ENCODE peak calls at places on chromosomes 11 and 22, in ten cellular contexts. One of them, this sample, is unnamed.
A peak's percentile ranks its signal among the peaks of the same experiment; 100 is the strongest.

GRCh38 chr22:35894937-35895708 is 133.5 kb downstream of the RBFOX2 start:
- DNase-seq in GM12864: no peak
- DNase-seq in progenitor cell of endocrine pancreas: no peak
- DNase-seq in psoas muscle: no peak
- DNase-seq in neural crest cell: no peak
- DNase-seq in kidney: no peak
- DNase-seq in hepatocyte: peak; percentile 69
- DNase-seq in activated CD8-positive, alpha-beta T cell treated with anti-CD3 and anti-CD28 coated beads for 36 hours: no peak
- DNase-seq in dorsolateral prefrontal cortex: no peak
- DNase-seq in keratinocyte: peak; percentile 54
- DNase-seq in this sample: no peak

GRCh38 chr11:130096042-130096441 is 26.3 kb downstream of the APLP2 start:
- DNase-seq in GM12864: no peak
- DNase-seq in progenitor cell of endocrine pancreas: no peak
- DNase-seq in psoas muscle: no peak
- DNase-seq in neural crest cell: no peak
- DNase-seq in kidney: no peak
- DNase-seq in hepatocyte: no peak
- DNase-seq in activated CD8-positive, alpha-beta T cell treated with anti-CD3 and anti-CD28 coated beads for 36 hours: no peak
- DNase-seq in dorsolateral prefrontal cortex: no peak
- DNase-seq in keratinocyte: no peak
- DNase-seq in this sample: no peak

GRCh38 chr11:104547996-104548661 is 350.1 kb downstream of the CASP12 start:
- DNase-seq in GM12864: no peak
- DNase-seq in progenitor cell of endocrine pancreas: no peak
- DNase-seq in psoas muscle: no peak
- DNase-seq in neural crest cell: no peak
- DNase-seq in kidney: no peak
- DNase-seq in hepatocyte: no peak
- DNase-seq in activated CD8-positive, alpha-beta T cell treated with anti-CD3 and anti-CD28 coated beads for 36 hours: peak; percentile 12
- DNase-seq in dorsolateral prefrontal cortex: no peak
- DNase-seq in keratinocyte: no peak
- DNase-seq in this sample: no peak

GRCh38 chr11:134536677-134537076 is 124.6 kb upstream of the B3GAT1 start:
- DNase-seq in GM12864: no peak
- DNase-seq in progenitor cell of endocrine pancreas: no peak
- DNase-seq in psoas muscle: peak; percentile 28
- DNase-seq in neural crest cell: no peak
- DNase-seq in kidney: peak; percentile 21
- DNase-seq in hepatocyte: no peak
- DNase-seq in activated CD8-positive, alpha-beta T cell treated with anti-CD3 and anti-CD28 coated beads for 36 hours: no peak
- DNase-seq in dorsolateral prefrontal cortex: no peak
- DNase-seq in keratinocyte: no peak
- DNase-seq in this sample: no peak

GRCh38 chr11:65915821-65916251 is 3.0 kb downstream of the C11orf68 start:
- DNase-seq in GM12864: no peak
- DNase-seq in progenitor cell of endocrine pancreas: no peak
- DNase-seq in psoas muscle: peak; percentile 96
- DNase-seq in neural crest cell: no peak
- DNase-seq in kidney: peak; percentile 92
- DNase-seq in hepatocyte: peak; percentile 89
- DNase-seq in activated CD8-positive, alpha-beta T cell treated with anti-CD3 and anti-CD28 coated beads for 36 hours: no peak
- DNase-seq in dorsolateral prefrontal cortex: peak; percentile 29
- DNase-seq in keratinocyte: peak; percentile 95
- DNase-seq in this sample: no peak

GRCh38 chr22:30562391-30562790 is 12.1 kb downstream of the GAL3ST1 start:
- DNase-seq in GM12864: no peak
- DNase-seq in progenitor cell of endocrine pancreas: no peak
- DNase-seq in psoas muscle: no peak
- DNase-seq in neural crest cell: no peak
- DNase-seq in kidney: no peak
- DNase-seq in hepatocyte: no peak
- DNase-seq in activated CD8-positive, alpha-beta T cell treated with anti-CD3 and anti-CD28 coated beads for 36 hours: no peak
- DNase-seq in dorsolateral prefrontal cortex: no peak
- DNase-seq in keratinocyte: peak; percentile 38
- DNase-seq in this sample: no peak

GRCh38 chr11:83612891-83613766 is 327.0 kb upstream of the CCDC90B start:
- DNase-seq in GM12864: peak; percentile 55
- DNase-seq in progenitor cell of endocrine pancreas: no peak
- DNase-seq in psoas muscle: no peak
- DNase-seq in neural crest cell: no peak
- DNase-seq in kidney: no peak
- DNase-seq in hepatocyte: no peak
- DNase-seq in activated CD8-positive, alpha-beta T cell treated with anti-CD3 and anti-CD28 coated beads for 36 hours: no peak
- DNase-seq in dorsolateral prefrontal cortex: peak; percentile 27
- DNase-seq in keratinocyte: no peak
- DNase-seq in this sample: peak; percentile 56

GRCh38 chr11:117187428-117187798 is 8.9 kb downstream of the SIDT2 start:
- DNase-seq in GM12864: no peak
- DNase-seq in progenitor cell of endocrine pancreas: no peak
- DNase-seq in psoas muscle: peak; percentile 36
- DNase-seq in neural crest cell: no peak
- DNase-seq in kidney: peak; percentile 58
- DNase-seq in hepatocyte: no peak
- DNase-seq in activated CD8-positive, alpha-beta T cell treated with anti-CD3 and anti-CD28 coated beads for 36 hours: no peak
- DNase-seq in dorsolateral prefrontal cortex: no peak
- DNase-seq in keratinocyte: no peak
- DNase-seq in this sample: no peak

GRCh38 chr11:6473481-6474422 is at the start of gene TRIM3:
- DNase-seq in GM12864: no peak
- DNase-seq in progenitor cell of endocrine pancreas: peak; percentile 84
- DNase-seq in psoas muscle: peak; percentile 97
- DNase-seq in neural crest cell: peak; percentile 78
- DNase-seq in kidney: peak; percentile 99
- DNase-seq in hepatocyte: peak; percentile 97
- DNase-seq in activated CD8-positive, alpha-beta T cell treated with anti-CD3 and anti-CD28 coated beads for 36 hours: peak; percentile 64
- DNase-seq in dorsolateral prefrontal cortex: peak; percentile 91
- DNase-seq in keratinocyte: peak; percentile 30
- DNase-seq in this sample: peak; percentile 94

GRCh38 chr11:119156496-119156895 is 7.6 kb downstream of the ABCG4 start:
- DNase-seq in GM12864: no peak
- DNase-seq in progenitor cell of endocrine pancreas: no peak
- DNase-seq in psoas muscle: no peak
- DNase-seq in neural crest cell: no peak
- DNase-seq in kidney: no peak
- DNase-seq in hepatocyte: no peak
- DNase-seq in activated CD8-positive, alpha-beta T cell treated with anti-CD3 and anti-CD28 coated beads for 36 hours: no peak
- DNase-seq in dorsolateral prefrontal cortex: no peak
- DNase-seq in keratinocyte: no peak
- DNase-seq in this sample: no peak

GRCh38 chr22:31229402-31230140 is 17.5 kb downstream of the LIMK2 start:
- DNase-seq in GM12864: no peak
- DNase-seq in progenitor cell of endocrine pancreas: no peak
- DNase-seq in psoas muscle: no peak
- DNase-seq in neural crest cell: no peak
- DNase-seq in kidney: no peak
- DNase-seq in hepatocyte: no peak
- DNase-seq in activated CD8-positive, alpha-beta T cell treated with anti-CD3 and anti-CD28 coated beads for 36 hours: no peak
- DNase-seq in dorsolateral prefrontal cortex: peak; percentile 80
- DNase-seq in keratinocyte: no peak
- DNase-seq in this sample: no peak

GRCh38 chr11:18650859-18651557 is 16.9 kb upstream of the SPTY2D1 start:
- DNase-seq in GM12864: peak; percentile 72
- DNase-seq in progenitor cell of endocrine pancreas: no peak
- DNase-seq in psoas muscle: no peak
- DNase-seq in neural crest cell: peak; percentile 25
- DNase-seq in kidney: no peak
- DNase-seq in hepatocyte: peak; percentile 60
- DNase-seq in activated CD8-positive, alpha-beta T cell treated with anti-CD3 and anti-CD28 coated beads for 36 hours: peak; percentile 65
- DNase-seq in dorsolateral prefrontal cortex: no peak
- DNase-seq in keratinocyte: no peak
- DNase-seq in this sample: peak; percentile 70

GRCh38 chr11:102920118-102920684 is 35.3 kb downstream of the MMP13 start:
- DNase-seq in GM12864: no peak
- DNase-seq in progenitor cell of endocrine pancreas: no peak
- DNase-seq in psoas muscle: no peak
- DNase-seq in neural crest cell: no peak
- DNase-seq in kidney: no peak
- DNase-seq in hepatocyte: no peak
- DNase-seq in activated CD8-positive, alpha-beta T cell treated with anti-CD3 and anti-CD28 coated beads for 36 hours: peak; percentile 3
- DNase-seq in dorsolateral prefrontal cortex: no peak
- DNase-seq in keratinocyte: no peak
- DNase-seq in this sample: peak; percentile 22

GRCh38 chr11:34343686-34344085 is 14.1 kb downstream of the ABTB2 start:
- DNase-seq in GM12864: no peak
- DNase-seq in progenitor cell of endocrine pancreas: no peak
- DNase-seq in psoas muscle: no peak
- DNase-seq in neural crest cell: no peak
- DNase-seq in kidney: no peak
- DNase-seq in hepatocyte: no peak
- DNase-seq in activated CD8-positive, alpha-beta T cell treated with anti-CD3 and anti-CD28 coated beads for 36 hours: no peak
- DNase-seq in dorsolateral prefrontal cortex: no peak
- DNase-seq in keratinocyte: no peak
- DNase-seq in this sample: no peak

GRCh38 chr11:116078101-116078561 is 573.9 kb upstream of the CADM1 start:
- DNase-seq in GM12864: no peak
- DNase-seq in progenitor cell of endocrine pancreas: no peak
- DNase-seq in psoas muscle: no peak
- DNase-seq in neural crest cell: peak; percentile 22
- DNase-seq in kidney: no peak
- DNase-seq in hepatocyte: peak; percentile 15
- DNase-seq in activated CD8-positive, alpha-beta T cell treated with anti-CD3 and anti-CD28 coated beads for 36 hours: no peak
- DNase-seq in dorsolateral prefrontal cortex: no peak
- DNase-seq in keratinocyte: no peak
- DNase-seq in this sample: peak; percentile 36
- TF ChIP-seq CTCF in GM12864: peak; percentile 66
- TF ChIP-seq CTCF in progenitor cell of endocrine pancreas: peak; percentile 61
- TF ChIP-seq CTCF in psoas muscle: no peak
- TF ChIP-seq CTCF in neural crest cell: peak; percentile 55
- TF ChIP-seq CTCF in kidney: peak; percentile 5
- TF ChIP-seq CTCF in hepatocyte: peak; percentile 37
- TF ChIP-seq CTCF in activated CD8-positive, alpha-beta T cell treated with anti-CD3 and anti-CD28 coated beads for 36 hours: no peak
- TF ChIP-seq CTCF in dorsolateral prefrontal cortex: no peak
- TF ChIP-seq CTCF in keratinocyte: no peak
- TF ChIP-seq CTCF in this sample: peak; percentile 47

GRCh38 chr11:85664561-85665481 is at the start of gene CREBZF:
- DNase-seq in GM12864: peak; percentile 84
- DNase-seq in progenitor cell of endocrine pancreas: peak; percentile 87
- DNase-seq in psoas muscle: peak; percentile 97
- DNase-seq in neural crest cell: peak; percentile 94
- DNase-seq in kidney: peak; percentile 98
- DNase-seq in hepatocyte: peak; percentile 97
- DNase-seq in activated CD8-positive, alpha-beta T cell treated with anti-CD3 and anti-CD28 coated beads for 36 hours: peak; percentile 96
- DNase-seq in dorsolateral prefrontal cortex: peak; percentile 93
- DNase-seq in keratinocyte: peak; percentile 44
- DNase-seq in this sample: peak; percentile 93
- TF ChIP-seq CTCF in GM12864: no peak
- TF ChIP-seq CTCF in progenitor cell of endocrine pancreas: no peak
- TF ChIP-seq CTCF in psoas muscle: no peak
- TF ChIP-seq CTCF in neural crest cell: no peak
- TF ChIP-seq CTCF in kidney: no peak
- TF ChIP-seq CTCF in hepatocyte: no peak
- TF ChIP-seq CTCF in activated CD8-positive, alpha-beta T cell treated with anti-CD3 and anti-CD28 coated beads for 36 hours: no peak
- TF ChIP-seq CTCF in dorsolateral prefrontal cortex: peak; percentile 32
- TF ChIP-seq CTCF in keratinocyte: no peak
- TF ChIP-seq CTCF in this sample: no peak

GRCh38 chr11:57680552-57680874 is 12.6 kb downstream of the ZDHHC5 start:
- DNase-seq in GM12864: no peak
- DNase-seq in progenitor cell of endocrine pancreas: no peak
- DNase-seq in psoas muscle: no peak
- DNase-seq in neural crest cell: no peak
- DNase-seq in kidney: no peak
- DNase-seq in hepatocyte: no peak
- DNase-seq in activated CD8-positive, alpha-beta T cell treated with anti-CD3 and anti-CD28 coated beads for 36 hours: no peak
- DNase-seq in dorsolateral prefrontal cortex: no peak
- DNase-seq in keratinocyte: no peak
- DNase-seq in this sample: no peak
- TF ChIP-seq CTCF in GM12864: no peak
- TF ChIP-seq CTCF in progenitor cell of endocrine pancreas: no peak
- TF ChIP-seq CTCF in psoas muscle: no peak
- TF ChIP-seq CTCF in neural crest cell: no peak
- TF ChIP-seq CTCF in kidney: no peak
- TF ChIP-seq CTCF in hepatocyte: no peak
- TF ChIP-seq CTCF in activated CD8-positive, alpha-beta T cell treated with anti-CD3 and anti-CD28 coated beads for 36 hours: no peak
- TF ChIP-seq CTCF in dorsolateral prefrontal cortex: no peak
- TF ChIP-seq CTCF in keratinocyte: no peak
- TF ChIP-seq CTCF in this sample: no peak

GRCh38 chr22:45291061-45291930 is 6.5 kb downstream of the UPK3A start:
- DNase-seq in GM12864: no peak
- DNase-seq in progenitor cell of endocrine pancreas: no peak
- DNase-seq in psoas muscle: no peak
- DNase-seq in neural crest cell: no peak
- DNase-seq in kidney: no peak
- DNase-seq in hepatocyte: no peak
- DNase-seq in activated CD8-positive, alpha-beta T cell treated with anti-CD3 and anti-CD28 coated beads for 36 hours: no peak
- DNase-seq in dorsolateral prefrontal cortex: no peak
- DNase-seq in keratinocyte: no peak
- DNase-seq in this sample: no peak

GRCh38 chr22:45285431-45286058 is 796 bp downstream of the UPK3A start:
- DNase-seq in GM12864: no peak
- DNase-seq in progenitor cell of endocrine pancreas: peak; percentile 25
- DNase-seq in psoas muscle: no peak
- DNase-seq in neural crest cell: no peak
- DNase-seq in kidney: no peak
- DNase-seq in hepatocyte: peak; percentile 48
- DNase-seq in activated CD8-positive, alpha-beta T cell treated with anti-CD3 and anti-CD28 coated beads for 36 hours: no peak
- DNase-seq in dorsolateral prefrontal cortex: no peak
- DNase-seq in keratinocyte: no peak
- DNase-seq in this sample: no peak

GRCh38 chr22:45290410-45290936 is 5.7 kb downstream of the UPK3A start:
- DNase-seq in GM12864: no peak
- DNase-seq in progenitor cell of endocrine pancreas: no peak
- DNase-seq in psoas muscle: peak; percentile 82
- DNase-seq in neural crest cell: peak; percentile 22
- DNase-seq in kidney: no peak
- DNase-seq in hepatocyte: peak; percentile 76
- DNase-seq in activated CD8-positive, alpha-beta T cell treated with anti-CD3 and anti-CD28 coated beads for 36 hours: no peak
- DNase-seq in dorsolateral prefrontal cortex: no peak
- DNase-seq in keratinocyte: no peak
- DNase-seq in this sample: no peak

GRCh38 chr22:45284705-45285305 is at the start of gene UPK3A:
- DNase-seq in GM12864: no peak
- DNase-seq in progenitor cell of endocrine pancreas: peak; percentile 78
- DNase-seq in psoas muscle: peak; percentile 88
- DNase-seq in neural crest cell: peak; percentile 49
- DNase-seq in kidney: peak; percentile 88
- DNase-seq in hepatocyte: peak; percentile 87
- DNase-seq in activated CD8-positive, alpha-beta T cell treated with anti-CD3 and anti-CD28 coated beads for 36 hours: peak; percentile 66
- DNase-seq in dorsolateral prefrontal cortex: peak; percentile 72
- DNase-seq in keratinocyte: no peak
- DNase-seq in this sample: peak; percentile 53

DNA sequence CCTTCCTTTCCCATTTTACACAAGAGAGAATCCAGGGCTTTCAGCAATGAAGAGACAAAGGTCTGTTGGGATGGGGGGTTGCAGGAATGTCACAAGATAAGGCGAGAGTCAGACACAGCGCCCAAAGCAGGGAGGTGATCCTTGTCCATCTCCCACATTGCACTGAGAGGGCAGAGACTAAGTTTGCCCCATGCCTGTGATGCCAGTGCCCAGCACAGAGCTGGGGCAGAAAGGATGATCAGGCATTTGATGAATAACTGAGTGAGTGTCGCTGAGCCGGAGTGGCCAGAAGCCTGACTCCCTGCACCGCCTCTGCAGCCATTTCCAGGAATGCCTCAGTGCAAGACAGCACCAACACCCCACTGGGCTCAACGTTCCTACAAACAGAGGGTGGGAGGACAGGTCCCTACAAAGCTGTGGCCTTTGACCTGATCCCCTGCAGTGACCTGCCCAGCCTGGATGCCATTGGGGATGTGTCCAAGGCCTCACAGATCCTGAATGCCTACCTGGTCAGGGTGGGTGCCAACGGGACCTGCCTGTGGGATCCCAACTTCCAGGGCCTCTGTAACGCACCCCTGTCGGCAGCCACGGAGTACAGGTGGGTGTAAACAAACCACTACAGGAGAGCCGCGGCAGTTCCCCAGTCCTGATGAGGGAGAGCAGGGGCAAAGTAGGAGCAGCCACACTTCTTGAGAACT is 2.3 kb downstream of the UPK3A start:
- DNase-seq in GM12864: no peak
- DNase-seq in progenitor cell of endocrine pancreas: no peak
- DNase-seq in psoas muscle: no peak
- DNase-seq in neural crest cell: no peak
- DNase-seq in kidney: no peak
- DNase-seq in hepatocyte: no peak
- DNase-seq in activated CD8-positive, alpha-beta T cell treated with anti-CD3 and anti-CD28 coated beads for 36 hours: no peak
- DNase-seq in dorsolateral prefrontal cortex: no peak
- DNase-seq in keratinocyte: no peak
- DNase-seq in this sample: no peak
- TF ChIP-seq CTCF in GM12864: no peak
- TF ChIP-seq CTCF in progenitor cell of endocrine pancreas: no peak
- TF ChIP-seq CTCF in psoas muscle: no peak
- TF ChIP-seq CTCF in neural crest cell: no peak
- TF ChIP-seq CTCF in kidney: no peak
- TF ChIP-seq CTCF in hepatocyte: no peak
- TF ChIP-seq CTCF in activated CD8-positive, alpha-beta T cell treated with anti-CD3 and anti-CD28 coated beads for 36 hours: no peak
- TF ChIP-seq CTCF in dorsolateral prefrontal cortex: no peak
- TF ChIP-seq CTCF in keratinocyte: no peak
- TF ChIP-seq CTCF in this sample: no peak

This sample was measured in GM10248.